ENCODE peak calls at places on chromosomes 3 and 15, in ten cellular contexts. F is putamen; A is activated CD8-positive, alpha-beta memory T cell treated with anti-CD3 and anti-CD28 coated beads for 48 hours; P is iris pigment epithelial cell; X is cardiac septum; I is GM04504; R is memory B cell; S is naive thymus-derived CD8-positive, alpha-beta T cell; J is foreskin fibroblast; H is SK-N-SH. Q is an unnamed sample.

GRCh38 chr3:177306252-177306651 is 109.0 kb upstream of the TBL1XR1 start:
- DNase-seq in F (no peak), A (no peak), P (peak), X (no peak), I (no peak), R (no peak), S (no peak), J (peak), H (no peak), Q (no peak)

GRCh38 chr3:169771651-169772529 is 1.3 kb upstream of the MYNN start:
- DNase-seq in F (peak), A (peak), P (peak), X (no peak), I (no peak), R (peak), S (peak), J (peak), H (peak), Q (peak)

GRCh38 chr3:122258757-122259371 is 66.2 kb upstream of the CSTA start:
- DNase-seq in F (peak), A (no peak), P (peak), X (peak), I (peak), R (peak), S (no peak), J (peak), H (peak), Q (peak)

GRCh38 chr3:39299279-39299678 is 19.4 kb upstream of the CX3CR1 start:
- DNase-seq in F (no peak), A (no peak), P (no peak), X (no peak), I (no peak), R (no peak), S (no peak), J (no peak), H (no peak), Q (no peak)

GRCh38 chr3:13879102-13879945 is 547 bp downstream of the WNT7A start:
- DNase-seq in F (no peak), A (no peak), P (no peak), X (peak), I (no peak), R (no peak), S (peak), J (no peak), H (peak), Q (no peak)

GRCh38 chr3:163058190-163058854 is 1561.7 kb downstream of the OTOL1 start:
- DNase-seq in F (no peak), A (no peak), P (no peak), X (no peak), I (no peak), R (no peak), S (no peak), J (no peak), H (no peak), Q (no peak)

GRCh38 chr15:81152799-81153198 is 18.7 kb downstream of the CFAP161 start:
- DNase-seq in F (no peak), A (no peak), P (no peak), X (no peak), I (no peak), R (no peak), S (no peak), J (no peak), H (no peak), Q (no peak)

GRCh38 chr15:81400640-81401236 is 26.7 kb upstream of the TMC3 start:
- DNase-seq in F (peak), A (no peak), P (peak), X (no peak), I (peak), R (peak), S (peak), J (peak), H (peak), Q (no peak)

GRCh38 chr3:177597325-177598109 is 400.2 kb upstream of the TBL1XR1 start:
- DNase-seq in F (peak), A (no peak), P (peak), X (no peak), I (peak), R (peak), S (peak), J (peak), H (peak), Q (no peak)

GRCh38 chr3:143507735-143508580 is 340.3 kb downstream of the SLC9A9 start:
- DNase-seq in F (no peak), A (no peak), P (peak), X (no peak), I (peak), R (no peak), S (no peak), J (peak), H (no peak), Q (no peak)

GRCh38 chr15:44591326-44591725 is 54.4 kb downstream of the EIF3J start:
- DNase-seq in F (no peak), A (no peak), P (no peak), X (no peak), I (no peak), R (no peak), S (no peak), J (no peak), H (no peak), Q (no peak)

GRCh38 chr3:58072046-58072445 is 63.8 kb downstream of the FLNB start:
- DNase-seq in F (no peak), A (no peak), P (peak), X (no peak), I (no peak), R (no peak), S (no peak), J (no peak), H (no peak), Q (no peak)

GRCh38 chr3:141920701-141921100 is 44.3 kb downstream of the ATP1B3 start:
- DNase-seq in F (no peak), A (no peak), P (no peak), X (no peak), I (no peak), R (no peak), S (no peak), J (no peak), H (no peak), Q (no peak)

GRCh38 chr3:155130001-155130400 is 49.9 kb downstream of the MME start:
- DNase-seq in F (no peak), A (no peak), P (peak), X (no peak), I (no peak), R (no peak), S (no peak), J (no peak), H (no peak), Q (no peak)

GRCh38 chr3:156304406-156304805 is 184.0 kb downstream of the KCNAB1 start:
- DNase-seq in F (no peak), A (no peak), P (peak), X (no peak), I (peak), R (no peak), S (no peak), J (peak), H (no peak), Q (no peak)

GRCh38 chr15:92801774-92802464 is 98.2 kb upstream of the CHD2 start:
- DNase-seq in F (no peak), A (no peak), P (peak), X (peak), I (peak), R (no peak), S (no peak), J (peak), H (no peak), Q (no peak)

GRCh38 chr15:90141646-90142045 is 39.4 kb upstream of the IDH2 start:
- DNase-seq in F (no peak), A (no peak), P (peak), X (no peak), I (no peak), R (no peak), S (no peak), J (peak), H (no peak), Q (no peak)

GRCh38 chr3:13345772-13346171 is 74.3 kb downstream of the NUP210 start:
- DNase-seq in F (peak), A (no peak), P (no peak), X (no peak), I (no peak), R (no peak), S (no peak), J (no peak), H (no peak), Q (no peak)

GRCh38 chr3:111947179-111947727 is 31.6 kb upstream of the ABHD10 start:
- DNase-seq in F (no peak), A (no peak), P (peak), X (no peak), I (no peak), R (no peak), S (no peak), J (no peak), H (no peak), Q (no peak)

GRCh38 chr3:52393959-52394670 is 50.8 kb downstream of the SEMA3G start:
- DNase-seq in F (no peak), A (no peak), P (no peak), X (no peak), I (no peak), R (no peak), S (no peak), J (no peak), H (no peak), Q (no peak)

GRCh38 chr3:110381992-110382391 is 689.6 kb upstream of the NECTIN3 start:
- DNase-seq in F (no peak), A (no peak), P (peak), X (no peak), I (no peak), R (no peak), S (no peak), J (peak), H (no peak), Q (no peak)

GRCh38 chr3:90145094-90145810 is 1037.8 kb downstream of the EPHA3 start:
- DNase-seq in F (no peak), A (no peak), P (no peak), X (no peak), I (no peak), R (no peak), S (no peak), J (no peak), H (no peak), Q (no peak)

GRCh38 chr3:134803652-134804051 is 8.6 kb downstream of the EPHB1 start:
- DNase-seq in F (no peak), A (no peak), P (no peak), X (no peak), I (no peak), R (no peak), S (no peak), J (no peak), H (no peak), Q (no peak)

GRCh38 chr15:60392986-60393811 is 4.6 kb downstream of the ANXA2 start:
- DNase-seq in F (no peak), A (no peak), P (peak), X (no peak), I (peak), R (no peak), S (no peak), J (peak), H (no peak), Q (no peak)

GRCh38 chr3:124653788-124654469 is 76.3 kb upstream of the UMPS start:
- DNase-seq in F (no peak), A (no peak), P (no peak), X (no peak), I (no peak), R (no peak), S (no peak), J (no peak), H (no peak), Q (no peak)

GRCh38 chr15:65835452-65835851 is 33.8 kb upstream of the RAB11A start:
- DNase-seq in F (no peak), A (no peak), P (no peak), X (no peak), I (no peak), R (no peak), S (no peak), J (no peak), H (no peak), Q (no peak)

GRCh38 chr3:111326144-111326995 is 215.6 kb upstream of the CD96 start:
- DNase-seq in F (no peak), A (no peak), P (peak), X (no peak), I (peak), R (no peak), S (no peak), J (peak), H (no peak), Q (no peak)

GRCh38 chr3:31724681-31725080 is 192.0 kb downstream of the STT3B start:
- DNase-seq in F (no peak), A (no peak), P (peak), X (no peak), I (no peak), R (no peak), S (no peak), J (no peak), H (peak), Q (no peak)

GRCh38 chr3:122092460-122093165 is 37.5 kb downstream of the CD86 start:
- DNase-seq in F (no peak), A (no peak), P (peak), X (no peak), I (no peak), R (no peak), S (peak), J (no peak), H (no peak), Q (no peak)

GRCh38 chr15:45181491-45182285 is 6.1 kb downstream of the SHF start:
- DNase-seq in F (no peak), A (no peak), P (no peak), X (no peak), I (no peak), R (no peak), S (no peak), J (no peak), H (peak), Q (no peak)

GRCh38 chr3:188272481-188273372 is 118.8 kb downstream of the LPP start:
- DNase-seq in F (no peak), A (no peak), P (peak), X (no peak), I (peak), R (no peak), S (no peak), J (peak), H (no peak), Q (no peak)

GRCh38 chr3:53671192-53672021 is 174.8 kb downstream of the CHDH start:
- DNase-seq in F (no peak), A (no peak), P (no peak), X (no peak), I (no peak), R (no peak), S (no peak), J (no peak), H (peak), Q (no peak)

Q was measured in GF-D8.